ENCODE peak calls at places on chromosomes 4 and X, in five cellular contexts. J is left colon; U is stimulated activated CD8-positive, alpha-beta memory T cell treated with anti-CD3 and anti-CD28 coated beads, Interleukin-2, amount 100 ng/mL, for 48 hours; W is stimulated activated CD4-positive, alpha-beta T cell treated with anti-CD3 and anti-CD28 coated beads, Interleukin-12 subunit alpha, Interleukin-12 subunit beta, amount 100 ng/mL, for 24 hours; O is substantia nigra. A is an unnamed sample.

GRCh38 chr4:17038510-17039176 is 140.2 kb upstream of the LDB2 start:
- DNase-seq in J (no peak), U (no peak), W (no peak), O (no peak), A (no peak)

GRCh38 chr4:6530301-6530700 is 44.7 kb upstream of the MAN2B2 start:
- DNase-seq in J (no peak), U (no peak), W (no peak), O (no peak), A (no peak)

GRCh38 chr4:3375688-3376087 is 66.1 kb upstream of the HGFAC start:
- DNase-seq in J (no peak), U (no peak), W (no peak), O (no peak), A (no peak)

GRCh38 chr4:12778191-12778590 is 705.9 kb downstream of the RAB28 start:
- DNase-seq in J (no peak), U (no peak), W (no peak), O (no peak), A (no peak)

GRCh38 chrX:37746268-37746931 is 33.5 kb upstream of the CYBB start:
- DNase-seq in J (peak), U (peak), W (peak), O (no peak), A (no peak)

GRCh38 chr4:48620093-48620492 is 130.0 kb downstream of the ZAR1 start:
- DNase-seq in J (no peak), U (no peak), W (no peak), O (no peak), A (no peak)

GRCh38 chr4:138507527-138507926 is 265.4 kb upstream of the SLC7A11 start:
- DNase-seq in J (no peak), U (no peak), W (no peak), O (no peak), A (no peak)

GRCh38 chrX:125681507-125681906 is 361.8 kb downstream of the TEX13C start:
- DNase-seq in J (no peak), U (no peak), W (no peak), O (no peak), A (no peak)

GRCh38 chrX:70253377-70254062 is 6.5 kb downstream of the P2RY4 start:
- DNase-seq in J (no peak), U (no peak), W (no peak), O (no peak), A (no peak)

GRCh38 chr4:82739292-82740190 is 59.1 kb downstream of the SCD5 start:
- DNase-seq in J (peak), U (peak), W (peak), O (peak), A (peak)

GRCh38 chrX:12174358-12174757 is 36.1 kb downstream of the FRMPD4 start:
- DNase-seq in J (no peak), U (no peak), W (no peak), O (no peak), A (no peak)

GRCh38 chrX:20519077-20519617 is 252.4 kb upstream of the RPS6KA3 start:
- DNase-seq in J (no peak), U (no peak), W (no peak), O (no peak), A (no peak)

GRCh38 chr4:76802546-76803021 is 95.4 kb downstream of the SOWAHB start:
- DNase-seq in J (no peak), U (no peak), W (no peak), O (no peak), A (no peak)

GRCh38 chr4:4765811-4766210 is 93.7 kb upstream of the MSX1 start:
- DNase-seq in J (no peak), U (no peak), W (no peak), O (no peak), A (no peak)

GRCh38 chr4:5722328-5722727 is 11.3 kb downstream of the EVC start:
- DNase-seq in J (no peak), U (no peak), W (no peak), O (no peak), A (no peak)

GRCh38 chrX:1385824-1386223 is 6.1 kb downstream of the SLC25A6 start:
- DNase-seq in J (no peak), U (no peak), W (no peak), O (no peak), A (no peak)

GRCh38 chr4:7358100-7358735 is 76.5 kb downstream of the PSAPL1 start:
- DNase-seq in J (no peak), U (no peak), W (no peak), O (peak), A (no peak)

GRCh38 chrX:10761447-10761846 is 141.1 kb upstream of the MID1 start:
- DNase-seq in J (no peak), U (no peak), W (no peak), O (no peak), A (no peak)

GRCh38 chr4:143433231-143433630 is 80.3 kb upstream of the SMARCA5 start:
- DNase-seq in J (no peak), U (no peak), W (no peak), O (no peak), A (no peak)

GRCh38 chr4:139368990-139369389 is 66.7 kb upstream of the NDUFC1 start:
- DNase-seq in J (no peak), U (no peak), W (no peak), O (no peak), A (no peak)

GRCh38 chr4:40121515-40121914 is 64.9 kb downstream of the N4BP2 start:
- DNase-seq in J (no peak), U (no peak), W (no peak), O (no peak), A (no peak)

GRCh38 chr4:100268807-100269206 is 78.5 kb upstream of the DDIT4L start:
- DNase-seq in J (no peak), U (no peak), W (no peak), O (no peak), A (no peak)

GRCh38 chr4:183444953-183445543 is 612 bp downstream of the CDKN2AIP start:
- DNase-seq in J (peak), U (no peak), W (no peak), O (peak), A (no peak)

GRCh38 chr4:153520871-153521329 is 54.7 kb downstream of the TMEM131L start:
- DNase-seq in J (no peak), U (no peak), W (no peak), O (no peak), A (no peak)

GRCh38 chrX:145751943-145752342 is 65.7 kb upstream of the SLITRK2 start:
- DNase-seq in J (no peak), U (no peak), W (no peak), O (no peak), A (no peak)